ENCODE peak calls at places on chromosomes 4 and X, in ten cellular contexts. U is cardiac fibroblast, A is A673, X is lower leg skin, Z is AG09309, M is mammary epithelial cell, F is BJ, Q is osteocyte, Y is sigmoid colon, D is upper lobe of right lung. J is an unnamed sample.

GRCh38 chr4:171880136-171880535 is 66.9 kb downstream of the GALNTL6 start:
- DNase-seq in U (peak; percentile 54), A (peak; percentile 32), X (no peak), Z (no peak), M (peak; percentile 51), F (peak; percentile 86), Q (no peak), Y (no peak), D (no peak), J (no peak)

GRCh38 chrX:136794080-136794479 is 13.3 kb upstream of the ARHGEF6 start:
- DNase-seq in U (no peak), A (no peak), X (no peak), Z (no peak), M (no peak), F (no peak), Q (no peak), Y (no peak), D (no peak), J (no peak)

GRCh38 chr4:79209822-79210635 is 115.8 kb downstream of the NAA11 start:
- DNase-seq in U (peak; percentile 53), A (no peak), X (peak; percentile 27), Z (no peak), M (no peak), F (no peak), Q (no peak), Y (peak; percentile 45), D (peak; percentile 30), J (peak; percentile 29)

GRCh38 chr4:54104907-54105306 is 4.9 kb downstream of the GSX2 start:
- DNase-seq in U (no peak), A (no peak), X (no peak), Z (no peak), M (no peak), F (no peak), Q (no peak), Y (no peak), D (no peak), J (no peak)

GRCh38 chr4:168528131-168528949 is 31.5 kb downstream of the PALLD start:
- DNase-seq in U (peak; percentile 27), A (no peak), X (no peak), Z (no peak), M (no peak), F (no peak), Q (no peak), Y (no peak), D (no peak), J (no peak)

GRCh38 chrX:143304518-143304917 is 212.8 kb downstream of the SPANXN3 start:
- DNase-seq in U (no peak), A (no peak), X (no peak), Z (no peak), M (no peak), F (no peak), Q (no peak), Y (no peak), D (no peak), J (no peak)

GRCh38 chr4:2537011-2537830 is 774 bp downstream of the FAM193A start:
- DNase-seq in U (peak; percentile 39), A (peak; percentile 58), X (no peak), Z (no peak), M (peak; percentile 52), F (no peak), Q (peak; percentile 87), Y (peak; percentile 71), D (peak; percentile 86), J (peak; percentile 88)

GRCh38 chr4:25367004-25367621 is 9.9 kb upstream of the ANAPC4 start:
- DNase-seq in U (peak; percentile 71), A (peak; percentile 57), X (no peak), Z (peak; percentile 10), M (peak; percentile 9), F (no peak), Q (no peak), Y (no peak), D (no peak), J (no peak)

GRCh38 chr4:26490111-26490979 is at the start of gene CCKAR:
- DNase-seq in U (peak; percentile 8), A (peak; percentile 43), X (no peak), Z (no peak), M (no peak), F (no peak), Q (peak; percentile 51), Y (no peak), D (no peak), J (no peak)

GRCh38 chr4:146472404-146472803 is 49.3 kb downstream of the SLC10A7 start:
- DNase-seq in U (no peak), A (peak; percentile 88), X (no peak), Z (no peak), M (no peak), F (no peak), Q (no peak), Y (no peak), D (no peak), J (no peak)

GRCh38 chr4:26962720-26963119 is 102.1 kb downstream of the STIM2 start:
- DNase-seq in U (no peak), A (no peak), X (no peak), Z (no peak), M (no peak), F (no peak), Q (no peak), Y (no peak), D (no peak), J (no peak)

GRCh38 chrX:70485466-70485865 is 40.8 kb downstream of the DLG3 start:
- DNase-seq in U (no peak), A (no peak), X (no peak), Z (no peak), M (no peak), F (no peak), Q (no peak), Y (no peak), D (no peak), J (no peak)

GRCh38 chrX:15616531-15616930 is 15.8 kb upstream of the ACE2 start:
- DNase-seq in U (peak; percentile 1), A (no peak), X (no peak), Z (no peak), M (no peak), F (no peak), Q (no peak), Y (no peak), D (no peak), J (no peak)

GRCh38 chr4:38013461-38014366 is 53.5 kb downstream of the PTTG2 start:
- DNase-seq in U (peak; percentile 55), A (peak; percentile 59), X (no peak), Z (no peak), M (peak; percentile 32), F (no peak), Q (no peak), Y (peak; percentile 83), D (no peak), J (no peak)

GRCh38 chrX:123424546-123424945 is 240.5 kb downstream of the GRIA3 start:
- DNase-seq in U (peak; percentile 17), A (no peak), X (no peak), Z (no peak), M (peak; percentile 62), F (peak; percentile 26), Q (no peak), Y (no peak), D (no peak), J (no peak)

GRCh38 chrX:123425471-123425870 is 241.4 kb downstream of the GRIA3 start:
- DNase-seq in U (no peak), A (no peak), X (no peak), Z (no peak), M (no peak), F (no peak), Q (no peak), Y (no peak), D (no peak), J (no peak)

GRCh38 chrX:123425904-123426303 is 241.8 kb downstream of the GRIA3 start:
- DNase-seq in U (peak; percentile 66), A (peak; percentile 10), X (peak; percentile 12), Z (no peak), M (peak; percentile 35), F (no peak), Q (no peak), Y (no peak), D (no peak), J (no peak)

DNA sequence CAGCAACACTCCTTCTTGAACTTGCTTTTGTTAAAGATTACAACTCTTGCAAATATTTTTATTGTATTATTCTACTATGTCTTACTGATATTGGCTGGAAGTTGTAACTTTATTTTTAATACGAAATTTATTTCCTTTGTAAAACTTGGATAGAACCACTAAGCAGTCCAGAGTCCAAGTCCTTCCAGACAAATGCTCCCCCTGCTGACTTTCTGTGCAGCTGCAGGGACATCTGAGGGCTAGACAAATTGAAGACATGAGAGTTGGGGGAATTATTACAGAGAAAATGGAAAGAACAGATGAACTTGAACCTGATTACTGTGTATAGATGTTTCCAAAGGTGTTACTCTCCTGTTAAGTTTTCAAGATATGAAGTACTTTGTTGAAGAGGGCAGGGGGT is 238.8 kb downstream of the GRIA3 start:
- DNase-seq in U (peak; percentile 39), A (peak; percentile 22), X (no peak), Z (no peak), M (peak; percentile 27), F (no peak), Q (no peak), Y (no peak), D (no peak), J (no peak)
- TF ChIP-seq CTCF in U (peak; percentile 65), A (peak; percentile 70), X (no peak), Z (peak; percentile 69), M (peak; percentile 75), F (peak; percentile 74), Q (peak; percentile 41), Y (no peak), D (peak; percentile 53), J (peak; percentile 73)

GRCh38 chr4:69799337-69799736 is 38.9 kb upstream of the SULT1B1 start:
- DNase-seq in U (no peak), A (no peak), X (no peak), Z (no peak), M (no peak), F (no peak), Q (no peak), Y (no peak), D (no peak), J (no peak)

GRCh38 chr4:69800599-69800998 is 40.2 kb upstream of the SULT1B1 start:
- DNase-seq in U (peak; percentile 65), A (peak; percentile 36), X (no peak), Z (no peak), M (peak; percentile 9), F (no peak), Q (no peak), Y (no peak), D (no peak), J (no peak)
- TF ChIP-seq CTCF in U (no peak), A (no peak), X (no peak), Z (no peak), M (no peak), F (no peak), Q (peak; percentile 46), Y (no peak), D (no peak), J (peak; percentile 9)

DNA sequence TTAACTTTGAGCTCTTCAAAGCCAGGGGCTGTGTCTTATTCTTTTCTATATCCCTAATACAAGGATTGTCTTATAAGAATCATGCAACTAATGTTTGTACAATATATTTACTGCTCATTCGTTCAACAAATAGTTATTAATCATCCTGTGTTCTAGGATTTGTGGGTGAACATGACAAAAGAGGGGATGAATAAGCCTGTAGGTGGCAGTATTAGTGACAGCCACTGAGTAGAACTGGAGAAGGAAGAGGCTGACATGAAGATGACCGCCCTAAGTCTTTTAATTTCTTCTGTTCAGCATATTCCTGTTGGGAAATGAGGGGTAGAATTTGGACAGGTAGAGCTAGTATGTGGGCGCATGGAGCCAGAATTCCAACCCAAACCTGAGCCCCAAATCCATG is 11.9 kb upstream of the LINC00632 start:
- DNase-seq in U (no peak), A (no peak), X (no peak), Z (no peak), M (no peak), F (no peak), Q (no peak), Y (no peak), D (no peak), J (no peak)
- TF ChIP-seq CTCF in U (no peak), A (peak; percentile 64), X (no peak), Z (no peak), M (no peak), F (no peak), Q (peak; percentile 36), Y (no peak), D (no peak), J (peak; percentile 45)

GRCh38 chr4:182810103-182810605 is 107.0 kb downstream of the DCTD start:
- DNase-seq in U (no peak), A (no peak), X (no peak), Z (no peak), M (no peak), F (no peak), Q (no peak), Y (no peak), D (no peak), J (no peak)
- TF ChIP-seq CTCF in U (no peak), A (peak; percentile 6), X (no peak), Z (no peak), M (no peak), F (no peak), Q (no peak), Y (no peak), D (no peak), J (no peak)

J was measured in chondrocyte.